ENCODE peak calls at places on chromosome 10, in nine cellular contexts. G is sigmoid colon, L is IMR-90, H is tibial nerve, Z is lower leg skin, Q is HCT116, I is A549, P is suprapubic skin, E is heart left ventricle. W is an unnamed sample.

GRCh38 chr10:43623351-43623750 is 17.1 kb downstream of the ZNF485 start:
- DNase-seq in G (no peak), E (no peak), P (no peak), I (no peak), L (peak; percentile 13), Q (no peak), Z (no peak), H (no peak), W (no peak)

GRCh38 chr10:84654671-84655070 is 326.3 kb downstream of the CCSER2 start:
- DNase-seq in I (no peak), Q (no peak), G (no peak), Z (no peak), E (no peak), P (no peak), H (no peak), L (no peak), W (no peak)

GRCh38 chr10:103894454-103894853 is 23.5 kb downstream of the STN1 start:
- DNase-seq in I (no peak), H (no peak), Z (peak; percentile 49), G (no peak), Q (no peak), P (no peak), L (peak; percentile 12), E (no peak), W (no peak)

GRCh38 chr10:43594944-43595589 is 11.2 kb upstream of the ZNF485 start:
- DNase-seq in E (no peak), H (no peak), L (peak; percentile 50), Q (no peak), Z (no peak), I (no peak), G (no peak), P (no peak), W (no peak)

GRCh38 chr10:48476279-48476982 is 128.4 kb downstream of the ARHGAP22 start:
- DNase-seq in I (no peak), Q (no peak), E (no peak), Z (peak; percentile 72), L (no peak), G (peak; percentile 57), H (no peak), P (no peak), W (no peak)

GRCh38 chr10:44788147-44788819 is 122.9 kb upstream of the TMEM72 start:
- DNase-seq in L (peak; percentile 45), I (no peak), E (no peak), G (no peak), H (no peak), P (no peak), Q (no peak), Z (no peak), W (no peak)

GRCh38 chr10:99964791-99965190 is 45.0 kb downstream of the DNMBP start:
- DNase-seq in I (no peak), P (no peak), L (peak; percentile 42), E (no peak), H (no peak), Z (no peak), Q (no peak), G (no peak), W (no peak)

GRCh38 chr10:127813290-127813689 is 76.3 kb downstream of the FOXI2 start:
- DNase-seq in P (no peak), E (no peak), H (no peak), L (no peak), Z (no peak), I (no peak), Q (peak; percentile 16), G (no peak), W (no peak)

GRCh38 chr10:124249196-124249595 is 155.8 kb upstream of the CHST15 start:
- DNase-seq in Z (peak; percentile 34), L (no peak), G (no peak), H (no peak), I (no peak), P (peak; percentile 6), E (no peak), Q (no peak), W (no peak)

GRCh38 chr10:71092812-71093391 is 119.5 kb upstream of the UNC5B start:
- DNase-seq in L (no peak), Z (no peak), G (no peak), P (no peak), E (no peak), Q (no peak), I (no peak), H (no peak), W (no peak)

GRCh38 chr10:117188399-117188798 is 8.9 kb upstream of the KCNK18 start:
- DNase-seq in H (no peak), G (peak; percentile 5), L (no peak), I (no peak), P (no peak), Z (no peak), E (no peak), Q (no peak), W (no peak)

GRCh38 chr10:70461397-70462348 is 16.9 kb upstream of the PALD1 start:
- DNase-seq in E (no peak), G (peak; percentile 80), Z (no peak), L (peak; percentile 50), I (peak; percentile 87), H (peak; percentile 46), P (no peak), Q (peak; percentile 67), W (peak; percentile 85)

GRCh38 chr10:77673086-77673485 is 35.5 kb upstream of the KCNMA1 start:
- DNase-seq in G (no peak), Q (no peak), L (peak; percentile 10), E (no peak), I (no peak), P (no peak), Z (no peak), H (no peak), W (peak; percentile 61)

DNA sequence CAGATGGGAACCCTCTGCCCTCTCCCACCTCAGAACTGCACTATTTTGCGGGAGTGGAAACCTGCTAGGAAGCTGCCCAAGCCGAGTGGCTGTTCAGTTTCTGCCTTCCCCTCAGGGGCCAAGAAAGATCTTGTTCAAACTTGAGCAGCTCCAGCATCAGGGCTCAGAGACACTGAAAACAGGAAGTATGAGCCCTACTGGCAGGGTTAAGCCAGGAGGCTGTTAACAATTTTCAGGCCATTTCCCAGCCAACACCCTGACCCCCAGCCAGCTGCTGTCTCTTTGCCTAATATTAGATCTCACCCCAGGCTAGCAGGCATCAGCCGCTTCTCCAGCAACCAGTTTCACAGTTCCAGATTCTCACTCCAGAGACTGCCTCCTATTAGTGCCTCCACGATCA is 9.2 kb downstream of the PLAU start:
- DNase-seq in L (no peak), P (peak; percentile 82), Z (peak; percentile 93), I (no peak), G (peak; percentile 83), E (peak; percentile 65), H (peak; percentile 54), Q (no peak), W (no peak)
- TF ChIP-seq POLR2A in L (no peak), P (no peak), Z (no peak), I (no peak), G (no peak), E (no peak), H (no peak), Q (no peak), W (no peak)

GRCh38 chr10:29873941-29874340 is 185.4 kb downstream of the JCAD start:
- DNase-seq in P (no peak), G (no peak), E (no peak), H (no peak), Z (no peak), Q (no peak), L (peak; percentile 46), I (no peak), W (no peak)
- TF ChIP-seq POLR2A in P (no peak), G (no peak), E (no peak), H (no peak), Z (no peak), Q (no peak), L (no peak), I (no peak), W (no peak)

GRCh38 chr10:101062231-101063161 is 707 bp downstream of the KAZALD1 start:
- DNase-seq in Q (no peak), I (peak; percentile 71), P (peak; percentile 76), G (peak; percentile 71), L (peak; percentile 43), Z (no peak), E (peak; percentile 79), H (peak; percentile 28), W (no peak)

GRCh38 chr10:101060036-101060950 is 1.5 kb upstream of the KAZALD1 start:
- DNase-seq in I (peak; percentile 91), P (peak; percentile 96), G (peak; percentile 97), H (peak; percentile 95), Z (peak; percentile 98), E (peak; percentile 89), L (peak; percentile 95), Q (peak; percentile 98), W (peak; percentile 97)

GRCh38 chr10:101061814-101062230 is at the start of gene KAZALD1:
- DNase-seq in G (no peak), I (no peak), Q (no peak), E (no peak), H (no peak), P (no peak), L (no peak), Z (peak; percentile 89), W (no peak)

GRCh38 chr10:101063162-101063525 is 1.4 kb downstream of the KAZALD1 start:
- DNase-seq in H (no peak), P (no peak), Q (no peak), L (no peak), I (no peak), E (no peak), G (no peak), Z (no peak), W (no peak)

DNA sequence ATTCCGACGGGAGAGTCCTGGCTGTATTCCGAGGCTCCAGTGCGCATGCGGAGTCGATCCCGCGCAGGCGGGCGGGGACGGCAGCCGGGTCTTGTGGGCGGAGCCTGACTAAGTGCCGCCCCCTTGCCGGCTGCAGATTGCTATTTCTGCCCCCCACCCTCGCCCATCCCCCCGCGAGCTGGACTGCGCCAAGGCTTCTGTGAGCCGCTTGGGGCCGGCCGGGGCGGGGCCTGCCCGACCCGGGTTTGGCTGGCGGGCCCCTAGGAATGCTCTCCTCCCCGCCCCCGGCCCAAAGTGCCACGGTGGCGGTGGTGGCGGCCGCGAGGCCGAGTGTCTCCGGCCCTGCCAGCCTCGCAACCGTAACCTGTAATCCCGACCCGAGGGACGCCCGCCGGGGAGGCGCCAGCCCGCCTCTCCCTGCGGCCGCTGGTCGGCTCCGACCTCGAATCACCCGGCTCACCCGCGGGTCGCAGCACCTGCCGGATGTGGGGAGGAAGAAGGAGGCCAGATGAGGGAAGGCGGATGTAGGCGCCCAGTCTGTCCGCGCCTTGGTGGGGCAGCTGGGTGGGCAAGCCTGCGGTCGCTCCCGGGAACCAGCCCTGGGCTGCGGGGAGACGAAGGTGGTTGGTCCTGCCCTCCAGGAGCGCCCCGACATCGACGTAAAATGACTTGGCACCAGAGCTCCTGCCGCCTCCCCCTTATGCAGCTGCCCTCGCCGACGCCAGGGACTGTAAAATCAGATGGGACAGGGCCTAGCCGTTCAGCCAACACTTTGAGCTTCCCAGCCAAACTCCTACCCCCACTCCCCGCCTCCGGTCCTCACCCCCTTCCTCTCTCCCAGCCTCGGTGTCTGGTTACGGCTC is 607 bp upstream of the KAZALD1 start:
- DNase-seq in Z (peak; percentile 98), G (peak; percentile 96), I (peak; percentile 93), H (peak; percentile 88), Q (peak; percentile 91), E (peak; percentile 98), P (peak; percentile 76), L (peak; percentile 91), W (peak; percentile 97)
- TF ChIP-seq POLR2A in Z (no peak), G (peak; percentile 36), I (peak; percentile 65), H (no peak), Q (peak; percentile 78), E (no peak), P (no peak), L (peak; percentile 82), W (peak; percentile 57)

DNA sequence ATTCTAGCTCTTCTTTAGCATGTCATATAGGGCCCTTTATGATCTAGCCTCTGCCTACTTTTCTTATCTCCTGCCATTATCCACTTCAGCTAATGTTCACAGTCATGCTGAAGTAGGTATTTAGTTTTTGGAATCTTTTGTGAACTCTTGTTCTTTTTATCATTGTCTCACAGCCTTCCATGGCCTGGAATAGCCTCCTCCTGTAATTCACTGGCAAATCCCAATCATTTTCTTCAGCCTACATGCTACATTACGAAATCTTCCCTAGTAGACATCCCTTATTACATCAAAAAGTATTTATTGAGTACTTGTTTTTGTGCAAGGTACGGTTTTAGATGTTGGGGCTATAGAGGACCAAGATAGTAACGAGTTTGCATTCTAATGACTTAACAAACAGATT is 3.4 kb upstream of the KIF20B start:
- DNase-seq in H (no peak), L (no peak), G (no peak), E (no peak), Z (no peak), Q (no peak), P (no peak), I (no peak), W (no peak)
- TF ChIP-seq POLR2A in H (no peak), L (no peak), G (no peak), E (no peak), Z (no peak), Q (no peak), P (no peak), I (no peak), W (no peak)

W was measured in H54.